ENCODE peak calls at places on chromosomes 13 and 19, in seven cellular contexts. One of them, this sample, is unnamed.

GRCh38 chr13:96527497-96527896 is 437.6 kb downstream of the HS6ST3 start:
- DNase-seq in heart right ventricle: no peak
- DNase-seq in astrocyte of the cerebellum: no peak
- DNase-seq in A549: no peak
- DNase-seq in HFF-Myc: no peak
- DNase-seq in fibroblast of lung: no peak
- DNase-seq in fibroblast of mammary gland: no peak
- DNase-seq in this sample: no peak

GRCh38 chr13:108777421-108778420 is 148.3 kb downstream of the MYO16 start:
- DNase-seq in heart right ventricle: no peak
- DNase-seq in astrocyte of the cerebellum: peak
- DNase-seq in A549: peak
- DNase-seq in HFF-Myc: no peak
- DNase-seq in fibroblast of lung: no peak
- DNase-seq in fibroblast of mammary gland: peak
- DNase-seq in this sample: no peak

GRCh38 chr13:112702341-112702982 is 12.6 kb downstream of the ATP11A start:
- DNase-seq in heart right ventricle: no peak
- DNase-seq in astrocyte of the cerebellum: no peak
- DNase-seq in A549: no peak
- DNase-seq in HFF-Myc: no peak
- DNase-seq in fibroblast of lung: no peak
- DNase-seq in fibroblast of mammary gland: no peak
- DNase-seq in this sample: no peak

GRCh38 chr13:37617162-37617561 is 18.6 kb upstream of the POSTN start:
- DNase-seq in heart right ventricle: no peak
- DNase-seq in astrocyte of the cerebellum: peak
- DNase-seq in A549: no peak
- DNase-seq in HFF-Myc: peak
- DNase-seq in fibroblast of lung: peak
- DNase-seq in fibroblast of mammary gland: peak
- DNase-seq in this sample: no peak

GRCh38 chr13:42420304-42420703 is 148.4 kb downstream of the AKAP11 start:
- DNase-seq in heart right ventricle: no peak
- DNase-seq in astrocyte of the cerebellum: no peak
- DNase-seq in A549: no peak
- DNase-seq in HFF-Myc: no peak
- DNase-seq in fibroblast of lung: no peak
- DNase-seq in fibroblast of mammary gland: no peak
- DNase-seq in this sample: peak

GRCh38 chr13:107450426-107450825 is 764.9 kb downstream of the LIG4 start:
- DNase-seq in heart right ventricle: no peak
- DNase-seq in astrocyte of the cerebellum: no peak
- DNase-seq in A549: no peak
- DNase-seq in HFF-Myc: no peak
- DNase-seq in fibroblast of lung: peak
- DNase-seq in fibroblast of mammary gland: peak
- DNase-seq in this sample: no peak

GRCh38 chr19:57759096-57759495 is 10.4 kb upstream of the ZNF586 start:
- DNase-seq in heart right ventricle: no peak
- DNase-seq in astrocyte of the cerebellum: no peak
- DNase-seq in A549: no peak
- DNase-seq in HFF-Myc: no peak
- DNase-seq in fibroblast of lung: no peak
- DNase-seq in fibroblast of mammary gland: no peak
- DNase-seq in this sample: no peak

GRCh38 chr19:40395956-40396355 is 6.0 kb upstream of the HIPK4 start:
- DNase-seq in heart right ventricle: no peak
- DNase-seq in astrocyte of the cerebellum: no peak
- DNase-seq in A549: no peak
- DNase-seq in HFF-Myc: no peak
- DNase-seq in fibroblast of lung: no peak
- DNase-seq in fibroblast of mammary gland: no peak
- DNase-seq in this sample: no peak

GRCh38 chr13:113567681-113568080 is 16.9 kb upstream of the TFDP1 start:
- DNase-seq in heart right ventricle: no peak
- DNase-seq in astrocyte of the cerebellum: no peak
- DNase-seq in A549: no peak
- DNase-seq in HFF-Myc: no peak
- DNase-seq in fibroblast of lung: no peak
- DNase-seq in fibroblast of mammary gland: no peak
- DNase-seq in this sample: no peak

GRCh38 chr13:43374621-43375020 is 351.2 kb downstream of the DNAJC15 start:
- DNase-seq in heart right ventricle: no peak
- DNase-seq in astrocyte of the cerebellum: peak
- DNase-seq in A549: no peak
- DNase-seq in HFF-Myc: peak
- DNase-seq in fibroblast of lung: peak
- DNase-seq in fibroblast of mammary gland: peak
- DNase-seq in this sample: no peak

GRCh38 chr13:113491418-113491883 is 940 bp upstream of the DCUN1D2 start:
- DNase-seq in heart right ventricle: peak
- DNase-seq in astrocyte of the cerebellum: no peak
- DNase-seq in A549: peak
- DNase-seq in HFF-Myc: no peak
- DNase-seq in fibroblast of lung: peak
- DNase-seq in fibroblast of mammary gland: peak
- DNase-seq in this sample: no peak

GRCh38 chr19:3868770-3869456 is at the start of gene ZFR2:
- DNase-seq in heart right ventricle: no peak
- DNase-seq in astrocyte of the cerebellum: no peak
- DNase-seq in A549: no peak
- DNase-seq in HFF-Myc: no peak
- DNase-seq in fibroblast of lung: no peak
- DNase-seq in fibroblast of mammary gland: no peak
- DNase-seq in this sample: no peak

GRCh38 chr19:9865732-9866627 is 30.9 kb downstream of the PIN1 start:
- DNase-seq in heart right ventricle: no peak
- DNase-seq in astrocyte of the cerebellum: no peak
- DNase-seq in A549: no peak
- DNase-seq in HFF-Myc: no peak
- DNase-seq in fibroblast of lung: no peak
- DNase-seq in fibroblast of mammary gland: no peak
- DNase-seq in this sample: no peak

GRCh38 chr13:108705031-108705430 is 75.6 kb downstream of the MYO16 start:
- DNase-seq in heart right ventricle: no peak
- DNase-seq in astrocyte of the cerebellum: no peak
- DNase-seq in A549: peak
- DNase-seq in HFF-Myc: no peak
- DNase-seq in fibroblast of lung: no peak
- DNase-seq in fibroblast of mammary gland: no peak
- DNase-seq in this sample: no peak

GRCh38 chr19:34310494-34310981 is 54.5 kb upstream of the GPI start:
- DNase-seq in heart right ventricle: no peak
- DNase-seq in astrocyte of the cerebellum: no peak
- DNase-seq in A549: no peak
- DNase-seq in HFF-Myc: no peak
- DNase-seq in fibroblast of lung: no peak
- DNase-seq in fibroblast of mammary gland: no peak
- DNase-seq in this sample: no peak

GRCh38 chr13:75736132-75736531 is 100.0 kb downstream of the LMO7 start:
- DNase-seq in heart right ventricle: no peak
- DNase-seq in astrocyte of the cerebellum: no peak
- DNase-seq in A549: no peak
- DNase-seq in HFF-Myc: no peak
- DNase-seq in fibroblast of lung: no peak
- DNase-seq in fibroblast of mammary gland: no peak
- DNase-seq in this sample: no peak

GRCh38 chr13:47903836-47904235 is 97.2 kb downstream of the SUCLA2 start:
- DNase-seq in heart right ventricle: no peak
- DNase-seq in astrocyte of the cerebellum: peak
- DNase-seq in A549: no peak
- DNase-seq in HFF-Myc: no peak
- DNase-seq in fibroblast of lung: peak
- DNase-seq in fibroblast of mammary gland: peak
- DNase-seq in this sample: no peak

GRCh38 chr13:73521970-73522549 is 463.3 kb downstream of the KLF5 start:
- DNase-seq in heart right ventricle: no peak
- DNase-seq in astrocyte of the cerebellum: no peak
- DNase-seq in A549: no peak
- DNase-seq in HFF-Myc: no peak
- DNase-seq in fibroblast of lung: no peak
- DNase-seq in fibroblast of mammary gland: peak
- DNase-seq in this sample: no peak

GRCh38 chr13:95251641-95252040 is 49.6 kb downstream of the ABCC4 start:
- DNase-seq in heart right ventricle: no peak
- DNase-seq in astrocyte of the cerebellum: no peak
- DNase-seq in A549: no peak
- DNase-seq in HFF-Myc: no peak
- DNase-seq in fibroblast of lung: no peak
- DNase-seq in fibroblast of mammary gland: peak
- DNase-seq in this sample: no peak

GRCh38 chr19:12786950-12787349 is 4.3 kb upstream of the JUNB start:
- DNase-seq in heart right ventricle: no peak
- DNase-seq in astrocyte of the cerebellum: no peak
- DNase-seq in A549: no peak
- DNase-seq in HFF-Myc: no peak
- DNase-seq in fibroblast of lung: no peak
- DNase-seq in fibroblast of mammary gland: no peak
- DNase-seq in this sample: no peak

GRCh38 chr19:43667524-43668405 is 2.2 kb downstream of the PLAUR start:
- DNase-seq in heart right ventricle: no peak
- DNase-seq in astrocyte of the cerebellum: no peak
- DNase-seq in A549: no peak
- DNase-seq in HFF-Myc: no peak
- DNase-seq in fibroblast of lung: no peak
- DNase-seq in fibroblast of mammary gland: peak
- DNase-seq in this sample: no peak

GRCh38 chr13:80037505-80037888 is 303.4 kb downstream of the SPRY2 start:
- DNase-seq in heart right ventricle: no peak
- DNase-seq in astrocyte of the cerebellum: peak
- DNase-seq in A549: no peak
- DNase-seq in HFF-Myc: peak
- DNase-seq in fibroblast of lung: peak
- DNase-seq in fibroblast of mammary gland: peak
- DNase-seq in this sample: peak

GRCh38 chr19:54424201-54424600 is 8.9 kb downstream of the TTYH1 start:
- DNase-seq in heart right ventricle: no peak
- DNase-seq in astrocyte of the cerebellum: no peak
- DNase-seq in A549: no peak
- DNase-seq in HFF-Myc: no peak
- DNase-seq in fibroblast of lung: no peak
- DNase-seq in fibroblast of mammary gland: no peak
- DNase-seq in this sample: no peak

GRCh38 chr19:41646589-41647204 is 19.8 kb upstream of the CEACAM4 start:
- DNase-seq in heart right ventricle: no peak
- DNase-seq in astrocyte of the cerebellum: no peak
- DNase-seq in A549: peak
- DNase-seq in HFF-Myc: no peak
- DNase-seq in fibroblast of lung: no peak
- DNase-seq in fibroblast of mammary gland: peak
- DNase-seq in this sample: no peak

DNA sequence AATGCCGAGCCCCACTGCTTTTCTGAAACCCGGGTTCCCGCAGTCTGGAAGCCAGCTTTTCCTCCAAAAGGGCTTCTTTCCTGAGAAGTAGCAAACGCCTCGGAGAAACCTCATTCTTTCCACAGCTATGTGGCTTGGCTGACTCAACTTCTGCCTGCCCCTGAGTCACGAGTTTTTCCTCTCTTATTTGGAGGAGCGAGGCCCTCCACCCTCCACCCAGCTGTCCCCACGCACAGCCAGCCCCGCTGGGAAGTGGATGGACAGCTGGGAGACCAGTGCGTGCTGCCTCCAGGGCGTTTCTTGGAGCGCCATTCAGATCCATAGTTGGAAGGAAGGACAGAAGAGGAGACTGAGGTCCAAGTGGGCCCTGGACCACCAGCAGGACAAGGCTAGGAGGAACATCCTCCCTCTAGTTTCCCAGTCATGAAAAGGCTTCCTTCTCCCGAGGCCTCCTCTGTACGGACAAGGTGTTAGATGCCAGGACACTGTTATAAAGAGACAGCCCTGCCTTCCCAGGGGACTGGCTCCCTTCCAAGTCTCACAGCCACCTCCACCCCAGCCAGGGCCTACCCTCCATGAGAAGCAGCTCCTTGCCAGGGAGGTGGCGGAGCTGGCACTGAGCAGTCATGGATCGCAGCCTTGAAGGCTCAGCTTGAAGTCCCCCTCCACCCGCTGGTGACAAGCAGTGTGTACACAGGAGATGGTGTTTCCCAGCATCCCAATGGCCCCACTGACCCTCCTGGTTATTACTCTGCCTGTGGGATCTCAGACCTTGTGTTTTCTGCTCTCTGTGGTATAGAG is 2.5 kb upstream of the PLEKHF1 start:
- DNase-seq in heart right ventricle: peak
- DNase-seq in astrocyte of the cerebellum: peak
- DNase-seq in A549: no peak
- DNase-seq in HFF-Myc: no peak
- DNase-seq in fibroblast of lung: peak
- DNase-seq in fibroblast of mammary gland: peak
- DNase-seq in this sample: no peak
- TF ChIP-seq CTCF in heart right ventricle: no peak
- TF ChIP-seq CTCF in astrocyte of the cerebellum: no peak
- TF ChIP-seq CTCF in A549: no peak
- TF ChIP-seq CTCF in HFF-Myc: no peak
- TF ChIP-seq CTCF in fibroblast of lung: no peak
- TF ChIP-seq CTCF in fibroblast of mammary gland: no peak
- TF ChIP-seq CTCF in this sample: no peak

GRCh38 chr19:37691881-37692504 is 27.6 kb downstream of the ZNF607 start:
- DNase-seq in heart right ventricle: peak
- DNase-seq in astrocyte of the cerebellum: peak
- DNase-seq in A549: no peak
- DNase-seq in HFF-Myc: peak
- DNase-seq in fibroblast of lung: peak
- DNase-seq in fibroblast of mammary gland: peak
- DNase-seq in this sample: peak
- H3K4me3 ChIP-seq in heart right ventricle: peak
- H3K4me3 ChIP-seq in astrocyte of the cerebellum: peak
- H3K4me3 ChIP-seq in A549: no peak
- H3K4me3 ChIP-seq in HFF-Myc: peak
- H3K4me3 ChIP-seq in fibroblast of lung: peak
- H3K4me3 ChIP-seq in fibroblast of mammary gland: peak
- H3K4me3 ChIP-seq in this sample: peak

GRCh38 chr13:81927347-81927746 is 1586.4 kb upstream of the SPRY2 start:
- DNase-seq in heart right ventricle: no peak
- DNase-seq in astrocyte of the cerebellum: no peak
- DNase-seq in A549: no peak
- DNase-seq in HFF-Myc: no peak
- DNase-seq in fibroblast of lung: no peak
- DNase-seq in fibroblast of mammary gland: no peak
- DNase-seq in this sample: no peak

DNA sequence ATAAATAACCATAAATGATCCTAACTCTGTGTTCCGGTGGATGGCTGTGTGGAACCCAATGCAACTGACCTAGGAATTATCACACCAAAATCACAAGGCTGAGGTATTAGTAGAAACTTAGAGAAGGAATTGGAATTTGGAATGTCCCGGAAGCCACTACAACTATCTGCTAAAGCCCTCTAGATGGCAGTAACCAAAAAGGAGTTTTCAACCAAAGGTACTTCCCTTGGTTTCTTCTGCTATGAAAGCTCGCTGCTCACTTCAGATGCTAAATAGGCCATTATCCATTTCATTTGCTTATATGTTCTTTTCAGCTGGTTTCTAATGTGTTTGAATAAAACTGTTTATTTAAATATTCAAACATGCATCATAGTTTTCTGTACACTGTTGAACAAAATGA is 1589.1 kb upstream of the SPRY2 start:
- DNase-seq in heart right ventricle: no peak
- DNase-seq in astrocyte of the cerebellum: peak
- DNase-seq in A549: no peak
- DNase-seq in HFF-Myc: no peak
- DNase-seq in fibroblast of lung: peak
- DNase-seq in fibroblast of mammary gland: peak
- DNase-seq in this sample: no peak
- TF ChIP-seq CTCF in heart right ventricle: peak
- TF ChIP-seq CTCF in astrocyte of the cerebellum: peak
- TF ChIP-seq CTCF in A549: no peak
- TF ChIP-seq CTCF in HFF-Myc: no peak
- TF ChIP-seq CTCF in fibroblast of lung: peak
- TF ChIP-seq CTCF in fibroblast of mammary gland: no peak
- TF ChIP-seq CTCF in this sample: no peak

GRCh38 chr19:35509018-35509652 is 4.3 kb downstream of the DMKN start:
- DNase-seq in heart right ventricle: no peak
- DNase-seq in astrocyte of the cerebellum: no peak
- DNase-seq in A549: no peak
- DNase-seq in HFF-Myc: no peak
- DNase-seq in fibroblast of lung: no peak
- DNase-seq in fibroblast of mammary gland: no peak
- DNase-seq in this sample: peak
- H3K4me3 ChIP-seq in heart right ventricle: peak
- H3K4me3 ChIP-seq in astrocyte of the cerebellum: no peak
- H3K4me3 ChIP-seq in A549: peak
- H3K4me3 ChIP-seq in HFF-Myc: no peak
- H3K4me3 ChIP-seq in fibroblast of lung: no peak
- H3K4me3 ChIP-seq in fibroblast of mammary gland: no peak
- H3K4me3 ChIP-seq in this sample: peak